ENCODE peak calls at places on chromosomes 11 and 22, in five cellular contexts. T is NCI-H774; U is activated T-helper 9 cell treated with anti-CD3 and anti-CD28 coated beads, Interleukin-2, amount 50 U/mL, for 16 hours; D is Peyer's patch; Y is PC-3. R is an unnamed sample.

GRCh38 chr22:24950272-24950902 is 2.1 kb upstream of the KIAA1671 start:
- DNase-seq in T (peak; percentile 1), U (no peak), D (no peak), Y (no peak), R (no peak)

GRCh38 chr11:119107538-119108150 is 500 bp downstream of the C2CD2L start:
- DNase-seq in T (no peak), U (no peak), D (no peak), Y (no peak), R (no peak)

GRCh38 chr22:35838849-35839646 is 121.4 kb downstream of the APOL5 start:
- DNase-seq in T (no peak), U (no peak), D (no peak), Y (peak; percentile 54), R (no peak)

GRCh38 chr11:79087238-79087956 is 353.4 kb downstream of the TENM4 start:
- DNase-seq in T (no peak), U (no peak), D (no peak), Y (peak; percentile 69), R (no peak)

GRCh38 chr22:25942989-25943411 is 201.0 kb downstream of the MYO18B start:
- DNase-seq in T (peak; percentile 70), U (no peak), D (no peak), Y (no peak), R (no peak)

GRCh38 chr11:8744423-8744822 is 61.8 kb downstream of the RPL27A start:
- DNase-seq in T (no peak), U (no peak), D (no peak), Y (peak; percentile 82), R (no peak)

GRCh38 chr11:70281114-70281729 is 10.7 kb downstream of the PPFIA1 start:
- DNase-seq in T (no peak), U (no peak), D (no peak), Y (no peak), R (peak; percentile 49)

GRCh38 chr11:130846606-130847005 is 69.7 kb downstream of the SNX19 start:
- DNase-seq in T (no peak), U (no peak), D (no peak), Y (peak; percentile 80), R (no peak)

GRCh38 chr11:77819921-77820564 is 479 bp downstream of the RSF1 start:
- DNase-seq in T (peak; percentile 35), U (peak; percentile 24), D (peak; percentile 37), Y (peak; percentile 35), R (peak; percentile 79)

GRCh38 chr11:75816561-75817239 is 1.7 kb downstream of the UVRAG start:
- DNase-seq in T (no peak), U (no peak), D (no peak), Y (no peak), R (no peak)

GRCh38 chr22:46594947-46595298 is 25.3 kb upstream of the GRAMD4 start:
- DNase-seq in T (no peak), U (no peak), D (no peak), Y (no peak), R (no peak)

GRCh38 chr11:68010058-68011041 is at the start of gene ALDH3B1:
- DNase-seq in T (no peak), U (no peak), D (peak; percentile 62), Y (peak; percentile 90), R (peak; percentile 94)

GRCh38 chr11:45812581-45813548 is 7.9 kb downstream of the SLC35C1 start:
- DNase-seq in T (no peak), U (no peak), D (no peak), Y (no peak), R (no peak)

GRCh38 chr11:87097582-87097981 is 59.8 kb downstream of the TMEM135 start:
- DNase-seq in T (no peak), U (no peak), D (no peak), Y (peak; percentile 76), R (no peak)

GRCh38 chr22:37304595-37305343 is 22.5 kb downstream of the CYTH4 start:
- DNase-seq in T (no peak), U (no peak), D (no peak), Y (peak; percentile 28), R (no peak)

GRCh38 chr11:69337211-69337721 is 43.3 kb downstream of the MYEOV start:
- DNase-seq in T (peak; percentile 23), U (peak; percentile 19), D (peak; percentile 10), Y (peak; percentile 71), R (peak; percentile 32)

GRCh38 chr22:40603088-40603605 is 33.4 kb downstream of the MRTFA start:
- DNase-seq in T (no peak), U (no peak), D (no peak), Y (peak; percentile 50), R (no peak)

GRCh38 chr11:60950933-60951610 is 904 bp downstream of the SLC15A3 start:
- DNase-seq in T (no peak), U (no peak), D (no peak), Y (no peak), R (peak; percentile 66)

GRCh38 chr11:1650918-1651262 is 21.3 kb downstream of the KRTAP5-5 start:
- DNase-seq in T (no peak), U (no peak), D (no peak), Y (no peak), R (peak; percentile 21)

GRCh38 chr11:70088735-70089250 is 10.7 kb downstream of the ANO1 start:
- DNase-seq in T (no peak), U (no peak), D (no peak), Y (no peak), R (no peak)

GRCh38 chr11:66880484-66881211 is 23.8 kb downstream of the LRFN4 start:
- DNase-seq in T (peak; percentile 33), U (no peak), D (no peak), Y (peak; percentile 97), R (peak; percentile 69)

GRCh38 chr22:18024276-18024939 is at the start of gene MICAL3:
- DNase-seq in T (peak; percentile 39), U (peak; percentile 44), D (peak; percentile 61), Y (peak; percentile 74), R (peak; percentile 75)

GRCh38 chr11:129658558-129658882 is 157.1 kb upstream of the TMEM45B start:
- DNase-seq in T (no peak), U (no peak), D (no peak), Y (no peak), R (no peak)

GRCh38 chr22:20885557-20886323 is 26.9 kb downstream of the SNAP29 start:
- DNase-seq in T (peak; percentile 63), U (peak; percentile 3), D (peak; percentile 39), Y (peak; percentile 78), R (peak; percentile 88)

GRCh38 chr22:42868751-42869251 is 11.7 kb upstream of the ARFGAP3 start:
- DNase-seq in T (no peak), U (no peak), D (no peak), Y (no peak), R (no peak)

GRCh38 chr11:120034881-120035620 is 102.9 kb downstream of the TRIM29 start:
- DNase-seq in T (peak; percentile 24), U (no peak), D (no peak), Y (no peak), R (no peak)

GRCh38 chr11:94245121-94245520 is 59.3 kb upstream of the IZUMO1R start:
- DNase-seq in T (no peak), U (no peak), D (no peak), Y (peak; percentile 36), R (no peak)

R was measured in sciatic nerve.